ENCODE peak calls at places on chromosomes 7 and 10, in eight cellular contexts. C is psoas muscle, E is left ventricle myocardium inferior, D is sigmoid colon, Y is adrenal gland, T is spleen, V is A549, S is heart right ventricle. O is an unnamed sample.

GRCh38 chr10:22433875-22434274 is 88.6 kb downstream of the SPAG6 start:
- DNase-seq in Y (no peak), S (no peak), C (no peak), D (no peak), E (no peak), V (peak; percentile 38), T (no peak), O (peak; percentile 96)

GRCh38 chr10:4243651-4244050 is 458.6 kb upstream of the KLF6 start:
- DNase-seq in Y (peak; percentile 35), T (no peak), E (no peak), C (no peak), S (no peak), D (peak; percentile 67), V (peak; percentile 33), O (peak; percentile 100)

GRCh38 chr7:81761821-81762220 is 8.0 kb downstream of the HGF start:
- DNase-seq in D (no peak), T (no peak), Y (no peak), E (no peak), S (no peak), V (no peak), C (no peak), O (no peak)

GRCh38 chr10:70328987-70329386 is 45.2 kb upstream of the NPFFR1 start:
- DNase-seq in V (no peak), E (no peak), S (no peak), D (no peak), Y (no peak), C (no peak), T (no peak), O (no peak)

GRCh38 chr7:78151229-78151628 is 352.7 kb downstream of the PHTF2 start:
- DNase-seq in S (no peak), Y (peak; percentile 21), T (no peak), C (no peak), D (no peak), V (no peak), E (no peak), O (no peak)

GRCh38 chr7:100132697-100133137 is 6.0 kb downstream of the MBLAC1 start:
- DNase-seq in Y (peak; percentile 59), T (peak; percentile 88), D (no peak), V (peak; percentile 86), S (no peak), C (no peak), E (peak; percentile 46), O (peak; percentile 81)

GRCh38 chr7:72446566-72447462 is 34.7 kb upstream of the CALN1 start:
- DNase-seq in S (no peak), Y (no peak), E (no peak), V (no peak), T (peak; percentile 45), D (no peak), C (no peak), O (no peak)

GRCh38 chr10:123967626-123968243 is 76.1 kb upstream of the CPXM2 start:
- DNase-seq in S (peak; percentile 72), E (peak; percentile 58), T (peak; percentile 86), C (peak; percentile 83), V (peak; percentile 84), D (peak; percentile 88), Y (peak; percentile 79), O (peak; percentile 65)

GRCh38 chr10:44398747-44399477 is 14.0 kb upstream of the CXCL12 start:
- DNase-seq in Y (no peak), T (no peak), C (no peak), D (no peak), V (no peak), E (no peak), S (no peak), O (no peak)

GRCh38 chr7:108046952-108047506 is 44.1 kb upstream of the LAMB1 start:
- DNase-seq in C (no peak), Y (no peak), E (no peak), D (no peak), T (no peak), V (no peak), S (no peak), O (no peak)

GRCh38 chr10:52779541-52780390 is 7.2 kb upstream of the MBL2 start:
- DNase-seq in S (peak; percentile 63), V (peak; percentile 60), D (no peak), E (peak; percentile 46), T (no peak), C (peak; percentile 72), Y (peak; percentile 65), O (peak; percentile 80)

GRCh38 chr7:29287366-29287765 is 92.8 kb downstream of the CHN2 start:
- DNase-seq in Y (no peak), E (no peak), S (no peak), C (no peak), V (peak; percentile 40), D (no peak), T (no peak), O (peak; percentile 88)

GRCh38 chr10:32104622-32105509 is 48.6 kb upstream of the KIF5B start:
- DNase-seq in C (no peak), D (no peak), T (no peak), Y (no peak), V (no peak), S (no peak), E (no peak), O (peak; percentile 20)

GRCh38 chr7:99038086-99038855 is 105.6 kb downstream of the SMURF1 start:
- DNase-seq in C (no peak), Y (no peak), D (no peak), V (no peak), S (no peak), T (no peak), E (no peak), O (no peak)

GRCh38 chr7:21497072-21497471 is 45.8 kb upstream of the DNAH11 start:
- DNase-seq in E (no peak), D (no peak), C (no peak), T (no peak), S (no peak), V (no peak), Y (no peak), O (peak; percentile 74)

GRCh38 chr7:4633012-4633411 is 49.1 kb upstream of the FOXK1 start:
- DNase-seq in Y (no peak), V (peak; percentile 55), E (no peak), C (no peak), D (no peak), S (no peak), T (no peak), O (peak; percentile 55)

GRCh38 chr7:138738551-138739335 is 37.6 kb upstream of the SVOPL start:
- DNase-seq in Y (peak; percentile 88), E (peak; percentile 78), D (peak; percentile 70), C (peak; percentile 83), V (peak; percentile 73), T (peak; percentile 89), S (peak; percentile 78), O (peak; percentile 94)
- H3K4me3 ChIP-seq in Y (no peak overlapping the region), E (no peak overlapping the region), D (no peak overlapping the region), C (no peak overlapping the region), V (no peak overlapping the region), T (no peak overlapping the region), S (no peak overlapping the region), O (no peak overlapping the region)

GRCh38 chr10:109852718-109853037 is 70.6 kb downstream of the XPNPEP1 start:
- DNase-seq in Y (no peak), S (no peak), E (no peak), C (no peak), T (no peak), D (no peak), V (no peak), O (no peak)
- TF ChIP-seq CTCF in Y (no peak), S (no peak), E (peak; percentile 47), C (no peak), T (no peak), D (no peak), V (no peak), O (no peak)

DNA sequence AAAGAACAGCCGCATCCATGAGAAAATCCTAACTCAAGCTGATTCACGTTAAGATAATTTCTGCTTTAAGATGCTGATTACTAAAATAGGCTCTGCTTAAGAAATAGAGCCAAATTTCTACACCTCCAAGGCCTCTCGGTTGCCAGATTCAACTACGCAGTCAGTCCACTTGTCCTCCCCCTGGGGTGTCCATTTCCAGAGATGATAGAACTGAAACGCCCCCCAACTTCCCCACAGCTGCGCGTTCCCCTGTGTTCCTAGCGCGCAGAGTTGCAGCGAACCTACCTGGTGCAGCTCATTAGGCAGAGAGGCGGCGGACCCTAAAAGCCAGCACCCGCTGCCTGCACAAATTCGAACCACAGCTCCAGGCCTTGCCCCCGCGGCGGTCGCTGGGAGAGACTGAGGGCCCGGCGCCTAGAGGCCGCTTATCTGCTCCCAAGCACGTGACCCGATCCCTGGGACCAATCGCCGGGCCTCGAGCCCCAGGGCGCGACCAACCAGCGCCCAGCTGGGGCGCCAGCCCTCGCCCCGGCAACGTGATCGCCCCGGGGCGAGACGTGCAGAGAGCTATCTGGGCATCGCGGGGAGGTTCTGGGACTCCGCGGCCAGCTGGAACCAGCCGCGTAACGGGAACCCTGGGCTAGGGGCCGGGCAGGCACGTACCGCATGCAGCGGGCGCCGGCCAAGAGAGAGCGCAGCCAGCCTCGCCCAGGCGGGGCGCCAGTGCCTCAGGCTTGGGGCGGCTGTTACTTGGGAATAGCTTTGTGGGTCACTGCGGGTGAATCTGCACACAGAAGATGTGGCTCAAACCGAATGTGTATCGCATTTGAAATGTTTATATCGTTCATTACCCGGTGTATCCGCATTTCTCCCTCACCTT is at the start of gene PPP1R3C:
- DNase-seq in C (peak; percentile 97), T (peak; percentile 86), D (peak; percentile 96), Y (peak; percentile 96), E (peak; percentile 90), V (peak; percentile 91), S (peak; percentile 90), O (peak; percentile 88)
- H3K4me3 ChIP-seq in C (peak within 1 kb of the TSS; percentile 70), T (peak within 1 kb of the TSS; percentile 30), D (peak within 1 kb of the TSS; percentile 58), Y (no peak within 1 kb of the TSS), E (peak within 1 kb of the TSS; percentile 75), V (peak within 1 kb of the TSS; percentile 85), S (peak within 1 kb of the TSS; percentile 61), O (peak within 1 kb of the TSS; percentile 79)

GRCh38 chr7:151312831-151313809 is 28.5 kb upstream of the NUB1 start:
- DNase-seq in Y (no peak), E (no peak), S (no peak), V (no peak), T (no peak), D (no peak), C (no peak), O (no peak)

GRCh38 chr7:151310578-151310977 is 31.0 kb upstream of the NUB1 start:
- DNase-seq in S (no peak), E (no peak), Y (no peak), D (no peak), T (no peak), V (peak; percentile 37), C (no peak), O (peak; percentile 53)

GRCh38 chr7:151309306-151309705 is 32.3 kb upstream of the NUB1 start:
- DNase-seq in D (no peak), T (no peak), E (no peak), V (no peak), Y (no peak), S (no peak), C (no peak), O (peak; percentile 60)

GRCh38 chr7:151312356-151312755 is 29.3 kb upstream of the NUB1 start:
- DNase-seq in S (no peak), T (no peak), E (no peak), D (no peak), C (no peak), V (no peak), Y (no peak), O (no peak)

DNA sequence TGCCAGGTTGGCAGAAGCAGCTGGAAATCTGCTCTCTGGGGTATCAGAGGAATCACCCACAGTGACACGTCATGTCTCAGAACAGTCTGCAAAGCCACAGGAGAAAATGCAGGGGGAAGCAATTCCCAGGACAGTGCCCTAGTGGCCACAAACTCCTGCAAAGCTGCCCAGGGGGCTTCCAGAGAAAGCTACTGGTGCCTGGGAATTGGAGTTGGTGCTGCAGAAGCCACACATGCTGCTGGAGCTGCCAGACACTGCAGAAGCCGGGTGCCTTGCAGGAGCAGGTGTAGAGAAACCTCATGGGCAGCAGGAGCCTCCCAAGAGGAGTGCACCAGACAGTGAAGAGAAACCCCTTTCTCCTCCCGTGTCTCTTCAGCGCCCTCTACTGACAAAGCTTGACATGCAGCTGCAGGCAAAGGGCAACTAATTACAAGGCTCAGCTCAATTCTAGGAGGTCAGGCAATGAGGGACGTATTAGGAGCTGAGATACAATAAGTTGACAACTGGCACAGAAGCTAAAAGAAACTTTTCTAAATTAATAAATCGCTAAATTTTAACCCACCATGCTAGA is 30.2 kb upstream of the NUB1 start:
- DNase-seq in E (no peak), V (no peak), T (no peak), S (no peak), C (no peak), D (no peak), Y (no peak), O (no peak)
- TF ChIP-seq CTCF in E (no peak), V (no peak), T (no peak), S (no peak), C (no peak), D (no peak), Y (no peak), O (peak; percentile 31)